ENCODE peak calls at places on chromosomes 11 and 22, in nine cellular contexts. One of them, this sample, is unnamed.

GRCh38 chr11:123034587-123034986 is 27.3 kb downstream of the HSPA8 start:
- DNase-seq in myocyte: no peak
- DNase-seq in iPS DF 19.7: no peak
- DNase-seq in NCI-H1417: no peak
- DNase-seq in NCI-H1105: no peak
- DNase-seq in AG08395: no peak
- DNase-seq in HepG2: no peak
- DNase-seq in T-cell: no peak
- DNase-seq in activated CD8-positive, alpha-beta T cell treated with anti-CD3 and anti-CD28 coated beads for 36 hours: no peak
- DNase-seq in this sample: no peak

GRCh38 chr22:45688606-45689080 is 17.0 kb downstream of the ATXN10 start:
- DNase-seq in activated CD8-positive, alpha-beta T cell treated with anti-CD3 and anti-CD28 coated beads for 36 hours: no peak
- DNase-seq in NCI-H1105: no peak
- DNase-seq in myocyte: no peak
- DNase-seq in AG08395: peak
- DNase-seq in iPS DF 19.7: no peak
- DNase-seq in T-cell: no peak
- DNase-seq in HepG2: no peak
- DNase-seq in NCI-H1417: no peak
- DNase-seq in this sample: peak

GRCh38 chr11:42407379-42407778 is 904.4 kb upstream of the API5 start:
- DNase-seq in NCI-H1417: peak
- DNase-seq in iPS DF 19.7: peak
- DNase-seq in NCI-H1105: peak
- DNase-seq in activated CD8-positive, alpha-beta T cell treated with anti-CD3 and anti-CD28 coated beads for 36 hours: no peak
- DNase-seq in HepG2: no peak
- DNase-seq in T-cell: no peak
- DNase-seq in myocyte: no peak
- DNase-seq in AG08395: no peak
- DNase-seq in this sample: no peak

GRCh38 chr11:65973439-65974110 is 12.0 kb downstream of the SART1 start:
- DNase-seq in T-cell: no peak
- DNase-seq in AG08395: no peak
- DNase-seq in iPS DF 19.7: no peak
- DNase-seq in myocyte: no peak
- DNase-seq in HepG2: no peak
- DNase-seq in NCI-H1417: no peak
- DNase-seq in activated CD8-positive, alpha-beta T cell treated with anti-CD3 and anti-CD28 coated beads for 36 hours: no peak
- DNase-seq in NCI-H1105: no peak
- DNase-seq in this sample: no peak

GRCh38 chr11:2581151-2581930 is 118.5 kb downstream of the KCNQ1OT1 start:
- DNase-seq in HepG2: no peak
- DNase-seq in iPS DF 19.7: no peak
- DNase-seq in AG08395: no peak
- DNase-seq in NCI-H1105: no peak
- DNase-seq in T-cell: no peak
- DNase-seq in NCI-H1417: no peak
- DNase-seq in activated CD8-positive, alpha-beta T cell treated with anti-CD3 and anti-CD28 coated beads for 36 hours: no peak
- DNase-seq in myocyte: no peak
- DNase-seq in this sample: no peak

GRCh38 chr11:2787816-2788750 is 88.3 kb upstream of the KCNQ1OT1 start:
- DNase-seq in T-cell: no peak
- DNase-seq in HepG2: peak
- DNase-seq in NCI-H1417: no peak
- DNase-seq in myocyte: no peak
- DNase-seq in NCI-H1105: no peak
- DNase-seq in iPS DF 19.7: no peak
- DNase-seq in AG08395: no peak
- DNase-seq in activated CD8-positive, alpha-beta T cell treated with anti-CD3 and anti-CD28 coated beads for 36 hours: no peak
- DNase-seq in this sample: no peak

GRCh38 chr11:15159085-15159484 is 44.4 kb downstream of the INSC start:
- DNase-seq in HepG2: no peak
- DNase-seq in AG08395: peak
- DNase-seq in NCI-H1417: no peak
- DNase-seq in T-cell: no peak
- DNase-seq in NCI-H1105: no peak
- DNase-seq in activated CD8-positive, alpha-beta T cell treated with anti-CD3 and anti-CD28 coated beads for 36 hours: no peak
- DNase-seq in iPS DF 19.7: peak
- DNase-seq in myocyte: peak
- DNase-seq in this sample: peak

GRCh38 chr11:99368579-99368978 is 347.8 kb downstream of the CNTN5 start:
- DNase-seq in NCI-H1417: no peak
- DNase-seq in AG08395: no peak
- DNase-seq in NCI-H1105: no peak
- DNase-seq in activated CD8-positive, alpha-beta T cell treated with anti-CD3 and anti-CD28 coated beads for 36 hours: no peak
- DNase-seq in myocyte: peak
- DNase-seq in HepG2: no peak
- DNase-seq in T-cell: no peak
- DNase-seq in iPS DF 19.7: no peak
- DNase-seq in this sample: no peak

GRCh38 chr11:92707173-92707619 is 262.3 kb upstream of the MTNR1B start:
- DNase-seq in NCI-H1105: peak
- DNase-seq in iPS DF 19.7: no peak
- DNase-seq in AG08395: no peak
- DNase-seq in NCI-H1417: peak
- DNase-seq in T-cell: no peak
- DNase-seq in HepG2: no peak
- DNase-seq in myocyte: no peak
- DNase-seq in activated CD8-positive, alpha-beta T cell treated with anti-CD3 and anti-CD28 coated beads for 36 hours: no peak
- DNase-seq in this sample: no peak

GRCh38 chr22:49968831-49969661 is 8.5 kb downstream of the PIM3 start:
- DNase-seq in iPS DF 19.7: no peak
- DNase-seq in HepG2: no peak
- DNase-seq in myocyte: no peak
- DNase-seq in T-cell: no peak
- DNase-seq in AG08395: no peak
- DNase-seq in NCI-H1105: no peak
- DNase-seq in activated CD8-positive, alpha-beta T cell treated with anti-CD3 and anti-CD28 coated beads for 36 hours: no peak
- DNase-seq in NCI-H1417: no peak
- DNase-seq in this sample: no peak

GRCh38 chr11:28343304-28344233 is 235.4 kb downstream of the METTL15 start:
- DNase-seq in AG08395: peak
- DNase-seq in NCI-H1105: no peak
- DNase-seq in iPS DF 19.7: no peak
- DNase-seq in activated CD8-positive, alpha-beta T cell treated with anti-CD3 and anti-CD28 coated beads for 36 hours: no peak
- DNase-seq in HepG2: peak
- DNase-seq in T-cell: no peak
- DNase-seq in myocyte: peak
- DNase-seq in NCI-H1417: no peak
- DNase-seq in this sample: peak

GRCh38 chr11:72573380-72573949 is 100.8 kb downstream of the PDE2A start:
- DNase-seq in NCI-H1417: peak
- DNase-seq in myocyte: peak
- DNase-seq in HepG2: peak
- DNase-seq in NCI-H1105: peak
- DNase-seq in AG08395: peak
- DNase-seq in iPS DF 19.7: no peak
- DNase-seq in activated CD8-positive, alpha-beta T cell treated with anti-CD3 and anti-CD28 coated beads for 36 hours: peak
- DNase-seq in T-cell: peak
- DNase-seq in this sample: peak

GRCh38 chr11:80155412-80156017 is 714.7 kb upstream of the TENM4 start:
- DNase-seq in NCI-H1105: peak
- DNase-seq in HepG2: peak
- DNase-seq in activated CD8-positive, alpha-beta T cell treated with anti-CD3 and anti-CD28 coated beads for 36 hours: no peak
- DNase-seq in myocyte: peak
- DNase-seq in AG08395: peak
- DNase-seq in NCI-H1417: no peak
- DNase-seq in T-cell: no peak
- DNase-seq in iPS DF 19.7: no peak
- DNase-seq in this sample: peak

GRCh38 chr11:94938399-94939055 is 34.8 kb downstream of the CWC15 start:
- DNase-seq in NCI-H1417: no peak
- DNase-seq in myocyte: peak
- DNase-seq in HepG2: no peak
- DNase-seq in T-cell: no peak
- DNase-seq in NCI-H1105: no peak
- DNase-seq in iPS DF 19.7: no peak
- DNase-seq in activated CD8-positive, alpha-beta T cell treated with anti-CD3 and anti-CD28 coated beads for 36 hours: no peak
- DNase-seq in AG08395: peak
- DNase-seq in this sample: peak

GRCh38 chr11:102047305-102047924 is at the start of gene CFAP300:
- DNase-seq in activated CD8-positive, alpha-beta T cell treated with anti-CD3 and anti-CD28 coated beads for 36 hours: peak
- DNase-seq in HepG2: no peak
- DNase-seq in iPS DF 19.7: peak
- DNase-seq in myocyte: peak
- DNase-seq in T-cell: peak
- DNase-seq in NCI-H1105: peak
- DNase-seq in AG08395: peak
- DNase-seq in NCI-H1417: peak
- DNase-seq in this sample: peak

GRCh38 chr11:99320769-99321290 is 300.1 kb downstream of the CNTN5 start:
- DNase-seq in iPS DF 19.7: no peak
- DNase-seq in myocyte: no peak
- DNase-seq in AG08395: no peak
- DNase-seq in activated CD8-positive, alpha-beta T cell treated with anti-CD3 and anti-CD28 coated beads for 36 hours: no peak
- DNase-seq in HepG2: no peak
- DNase-seq in NCI-H1105: no peak
- DNase-seq in NCI-H1417: no peak
- DNase-seq in T-cell: no peak
- DNase-seq in this sample: no peak

GRCh38 chr11:35380603-35381002 is 38.8 kb downstream of the SLC1A2 start:
- DNase-seq in iPS DF 19.7: no peak
- DNase-seq in myocyte: no peak
- DNase-seq in NCI-H1105: no peak
- DNase-seq in T-cell: no peak
- DNase-seq in AG08395: no peak
- DNase-seq in HepG2: no peak
- DNase-seq in activated CD8-positive, alpha-beta T cell treated with anti-CD3 and anti-CD28 coated beads for 36 hours: no peak
- DNase-seq in NCI-H1417: no peak
- DNase-seq in this sample: peak

GRCh38 chr11:119062779-119063178 is 4.8 kb upstream of the VPS11 start:
- DNase-seq in myocyte: peak
- DNase-seq in activated CD8-positive, alpha-beta T cell treated with anti-CD3 and anti-CD28 coated beads for 36 hours: no peak
- DNase-seq in AG08395: peak
- DNase-seq in NCI-H1105: no peak
- DNase-seq in NCI-H1417: no peak
- DNase-seq in iPS DF 19.7: no peak
- DNase-seq in T-cell: no peak
- DNase-seq in HepG2: no peak
- DNase-seq in this sample: peak

GRCh38 chr22:50078761-50079160 is 6.5 kb downstream of the MLC1 start:
- DNase-seq in AG08395: no peak
- DNase-seq in myocyte: no peak
- DNase-seq in NCI-H1105: no peak
- DNase-seq in iPS DF 19.7: no peak
- DNase-seq in NCI-H1417: no peak
- DNase-seq in T-cell: no peak
- DNase-seq in activated CD8-positive, alpha-beta T cell treated with anti-CD3 and anti-CD28 coated beads for 36 hours: no peak
- DNase-seq in HepG2: no peak
- DNase-seq in this sample: no peak

GRCh38 chr11:43582024-43582836 is 98.3 kb upstream of the HSD17B12 start:
- DNase-seq in NCI-H1417: no peak
- DNase-seq in AG08395: no peak
- DNase-seq in iPS DF 19.7: no peak
- DNase-seq in activated CD8-positive, alpha-beta T cell treated with anti-CD3 and anti-CD28 coated beads for 36 hours: no peak
- DNase-seq in myocyte: no peak
- DNase-seq in HepG2: no peak
- DNase-seq in T-cell: no peak
- DNase-seq in NCI-H1105: no peak
- DNase-seq in this sample: no peak

GRCh38 chr11:33452806-33453205 is 195.6 kb downstream of the HIPK3 start:
- DNase-seq in activated CD8-positive, alpha-beta T cell treated with anti-CD3 and anti-CD28 coated beads for 36 hours: no peak
- DNase-seq in iPS DF 19.7: no peak
- DNase-seq in NCI-H1417: no peak
- DNase-seq in NCI-H1105: no peak
- DNase-seq in T-cell: no peak
- DNase-seq in AG08395: peak
- DNase-seq in HepG2: no peak
- DNase-seq in myocyte: peak
- DNase-seq in this sample: peak

GRCh38 chr22:43520632-43521039 is 108.8 kb downstream of the MPPED1 start:
- DNase-seq in HepG2: no peak
- DNase-seq in AG08395: no peak
- DNase-seq in myocyte: no peak
- DNase-seq in activated CD8-positive, alpha-beta T cell treated with anti-CD3 and anti-CD28 coated beads for 36 hours: no peak
- DNase-seq in T-cell: no peak
- DNase-seq in iPS DF 19.7: no peak
- DNase-seq in NCI-H1105: no peak
- DNase-seq in NCI-H1417: no peak
- DNase-seq in this sample: no peak

GRCh38 chr11:27420722-27421572 is 51.6 kb downstream of the LGR4 start:
- DNase-seq in NCI-H1105: no peak
- DNase-seq in AG08395: no peak
- DNase-seq in activated CD8-positive, alpha-beta T cell treated with anti-CD3 and anti-CD28 coated beads for 36 hours: no peak
- DNase-seq in NCI-H1417: no peak
- DNase-seq in HepG2: no peak
- DNase-seq in T-cell: no peak
- DNase-seq in myocyte: no peak
- DNase-seq in iPS DF 19.7: no peak
- DNase-seq in this sample: no peak

GRCh38 chr22:46303347-46303965 is 6.8 kb downstream of the GTSE1 start:
- DNase-seq in T-cell: no peak
- DNase-seq in AG08395: peak
- DNase-seq in activated CD8-positive, alpha-beta T cell treated with anti-CD3 and anti-CD28 coated beads for 36 hours: no peak
- DNase-seq in HepG2: no peak
- DNase-seq in myocyte: peak
- DNase-seq in NCI-H1105: no peak
- DNase-seq in iPS DF 19.7: no peak
- DNase-seq in NCI-H1417: no peak
- DNase-seq in this sample: no peak

GRCh38 chr11:80466570-80466969 is 1025.7 kb upstream of the TENM4 start:
- DNase-seq in NCI-H1417: no peak
- DNase-seq in iPS DF 19.7: no peak
- DNase-seq in NCI-H1105: no peak
- DNase-seq in HepG2: no peak
- DNase-seq in T-cell: no peak
- DNase-seq in myocyte: no peak
- DNase-seq in activated CD8-positive, alpha-beta T cell treated with anti-CD3 and anti-CD28 coated beads for 36 hours: no peak
- DNase-seq in AG08395: no peak
- DNase-seq in this sample: no peak

GRCh38 chr11:130513132-130513531 is 64.7 kb downstream of the ADAMTS15 start:
- DNase-seq in iPS DF 19.7: no peak
- DNase-seq in HepG2: no peak
- DNase-seq in AG08395: peak
- DNase-seq in activated CD8-positive, alpha-beta T cell treated with anti-CD3 and anti-CD28 coated beads for 36 hours: no peak
- DNase-seq in NCI-H1105: no peak
- DNase-seq in NCI-H1417: peak
- DNase-seq in myocyte: peak
- DNase-seq in T-cell: no peak
- DNase-seq in this sample: no peak

GRCh38 chr11:36792870-36793541 is 195.0 kb upstream of the RAG2 start:
- DNase-seq in activated CD8-positive, alpha-beta T cell treated with anti-CD3 and anti-CD28 coated beads for 36 hours: no peak
- DNase-seq in AG08395: no peak
- DNase-seq in myocyte: no peak
- DNase-seq in iPS DF 19.7: no peak
- DNase-seq in NCI-H1417: no peak
- DNase-seq in NCI-H1105: no peak
- DNase-seq in HepG2: no peak
- DNase-seq in T-cell: no peak
- DNase-seq in this sample: no peak

GRCh38 chr11:68212421-68213134 is 518 bp downstream of the KMT5B start:
- DNase-seq in activated CD8-positive, alpha-beta T cell treated with anti-CD3 and anti-CD28 coated beads for 36 hours: peak
- DNase-seq in iPS DF 19.7: no peak
- DNase-seq in NCI-H1105: peak
- DNase-seq in AG08395: peak
- DNase-seq in myocyte: peak
- DNase-seq in NCI-H1417: peak
- DNase-seq in HepG2: peak
- DNase-seq in T-cell: peak
- DNase-seq in this sample: peak

GRCh38 chr22:49300241-49300640 is 527.4 kb downstream of the BRD1 start:
- DNase-seq in activated CD8-positive, alpha-beta T cell treated with anti-CD3 and anti-CD28 coated beads for 36 hours: no peak
- DNase-seq in myocyte: no peak
- DNase-seq in HepG2: no peak
- DNase-seq in NCI-H1417: no peak
- DNase-seq in iPS DF 19.7: no peak
- DNase-seq in NCI-H1105: no peak
- DNase-seq in T-cell: no peak
- DNase-seq in AG08395: no peak
- DNase-seq in this sample: no peak

GRCh38 chr11:13940611-13941256 is 21.8 kb upstream of the SPON1 start:
- DNase-seq in NCI-H1417: no peak
- DNase-seq in myocyte: peak
- DNase-seq in activated CD8-positive, alpha-beta T cell treated with anti-CD3 and anti-CD28 coated beads for 36 hours: peak
- DNase-seq in NCI-H1105: no peak
- DNase-seq in HepG2: no peak
- DNase-seq in AG08395: no peak
- DNase-seq in T-cell: peak
- DNase-seq in iPS DF 19.7: no peak
- DNase-seq in this sample: no peak

GRCh38 chr11:7551571-7551970 is 37.8 kb downstream of the PPFIBP2 start:
- DNase-seq in T-cell: no peak
- DNase-seq in AG08395: peak
- DNase-seq in HepG2: no peak
- DNase-seq in NCI-H1417: no peak
- DNase-seq in NCI-H1105: no peak
- DNase-seq in iPS DF 19.7: no peak
- DNase-seq in activated CD8-positive, alpha-beta T cell treated with anti-CD3 and anti-CD28 coated beads for 36 hours: no peak
- DNase-seq in myocyte: no peak
- DNase-seq in this sample: no peak

This sample was measured in hepatic stellate cell.